ENCODE peak calls at places on chromosomes 12 and 14, in nine cellular contexts. F is colonic mucosa; D is GOT3; G is DMS 273 treated with DMSO at 0.1 percent for 48 hours; Q is NCI-H1417; Z is C1 segment of cervical spinal cord; I is stimulated activated effector memory CD8-positive, alpha-beta T cell treated with anti-CD3 and anti-CD28 coated beads, Interleukin-12 subunit alpha, Interleukin-12 subunit beta, amount 100 ng/mL, for 72 hours; V is activated naive CD8-positive, alpha-beta T cell treated with anti-CD3 and anti-CD28 coated beads, Interleukin-2, amount 50 U/mL, for 24 hours; Y is kidney glomerular epithelial cell. B is an unnamed sample.
A peak's percentile ranks its signal among the peaks of the same experiment; 100 is the strongest.

GRCh38 chr14:63891148-63891964 is 38.6 kb downstream of the SYNE2 start:
- DNase-seq in Y (no peak), D (no peak), Z (peak; percentile 10), F (no peak), G (peak; percentile 50), I (no peak), V (no peak), Q (no peak), B (no peak)

GRCh38 chr12:45669762-45670161 is 59.7 kb upstream of the ARID2 start:
- DNase-seq in Y (no peak), Q (no peak), F (no peak), I (no peak), G (no peak), Z (no peak), V (no peak), D (no peak), B (peak; percentile 45)

GRCh38 chr14:31410048-31410654 is 10.2 kb downstream of the HEATR5A start:
- DNase-seq in Z (no peak), I (no peak), Q (no peak), Y (no peak), V (no peak), D (no peak), F (no peak), G (no peak), B (no peak)

GRCh38 chr14:99255621-99256482 is 16.1 kb downstream of the BCL11B start:
- DNase-seq in Q (no peak), D (no peak), F (no peak), G (no peak), I (no peak), Z (no peak), Y (no peak), V (peak; percentile 16), B (no peak)

GRCh38 chr12:104456950-104457745 is 400 bp downstream of the CHST11 start:
- DNase-seq in Q (peak; percentile 96), D (no peak), G (peak; percentile 38), F (peak; percentile 65), I (peak; percentile 84), V (peak; percentile 61), Y (peak; percentile 78), Z (peak; percentile 54), B (peak; percentile 79)

GRCh38 chr14:76212242-76212641 is 60.5 kb downstream of the GPATCH2L start:
- DNase-seq in I (no peak), D (no peak), F (no peak), V (no peak), G (no peak), Z (no peak), Y (no peak), Q (no peak), B (no peak)

GRCh38 chr12:48156648-48157015 is 683 bp downstream of the ASB8 start:
- DNase-seq in V (no peak), Z (no peak), I (no peak), D (no peak), Y (no peak), G (no peak), Q (no peak), F (no peak), B (no peak)

GRCh38 chr12:110863161-110863560 is 16.4 kb downstream of the CCDC63 start:
- DNase-seq in V (no peak), Q (no peak), Y (no peak), Z (no peak), I (no peak), D (no peak), F (no peak), G (no peak), B (no peak)

GRCh38 chr14:56874375-56874774 is 64.1 kb upstream of the OTX2 start:
- DNase-seq in F (peak; percentile 47), Z (peak; percentile 6), V (peak; percentile 2), I (no peak), Y (no peak), G (no peak), Q (no peak), D (no peak), B (peak; percentile 0)

GRCh38 chr14:92471919-92472318 is 41.7 kb upstream of the RIN3 start:
- DNase-seq in Q (no peak), Z (no peak), D (no peak), F (peak; percentile 33), G (peak; percentile 77), V (no peak), I (no peak), Y (peak; percentile 62), B (peak; percentile 90)

GRCh38 chr12:32828120-32828519 is 68.5 kb downstream of the PKP2 start:
- DNase-seq in Q (no peak), Z (no peak), F (no peak), D (no peak), V (no peak), I (no peak), G (no peak), Y (no peak), B (no peak)

GRCh38 chr14:30656190-30656632 is 34.1 kb downstream of the SCFD1 start:
- DNase-seq in D (no peak), V (peak; percentile 22), I (no peak), Q (peak; percentile 32), Z (no peak), G (no peak), Y (no peak), F (peak; percentile 41), B (peak; percentile 63)

GRCh38 chr14:99619873-99620834 is 16.1 kb upstream of the CCDC85C start:
- DNase-seq in I (no peak), Z (peak; percentile 9), D (no peak), Y (no peak), V (no peak), Q (peak; percentile 44), F (no peak), G (no peak), B (no peak)

GRCh38 chr14:55556929-55557623 is 22.9 kb upstream of the KTN1 start:
- DNase-seq in G (no peak), D (peak; percentile 8), I (no peak), Y (peak; percentile 97), V (no peak), Q (peak; percentile 66), F (peak; percentile 26), Z (peak; percentile 13), B (peak; percentile 72)

GRCh38 chr12:31321565-31322228 is 4.3 kb downstream of the SINHCAF start:
- DNase-seq in D (no peak), Q (no peak), F (no peak), Y (no peak), G (no peak), Z (no peak), V (no peak), I (no peak), B (peak; percentile 30)

GRCh38 chr14:102105369-102105768 is 18.5 kb upstream of the HSP90AA1 start:
- DNase-seq in F (no peak), I (no peak), Y (no peak), Z (no peak), G (no peak), V (no peak), Q (no peak), D (no peak), B (no peak)

GRCh38 chr12:27610380-27610779 is 85.9 kb upstream of the REP15 start:
- DNase-seq in I (no peak), V (no peak), G (no peak), D (no peak), F (no peak), Y (no peak), Q (peak; percentile 16), Z (no peak), B (peak; percentile 79)

GRCh38 chr14:106378191-106378590 is 851.8 kb downstream of the TMEM121 start:
- DNase-seq in D (no peak), V (peak; percentile 39), I (peak; percentile 69), Y (no peak), F (no peak), Q (no peak), G (no peak), Z (no peak), B (no peak)

GRCh38 chr12:112820796-112821195 is 29.2 kb downstream of the RPH3A start:
- DNase-seq in D (no peak), G (no peak), Y (no peak), V (no peak), Z (peak; percentile 90), Q (no peak), I (no peak), F (no peak), B (no peak)

GRCh38 chr12:49974677-49975369 is 2.1 kb downstream of the AQP6 start:
- DNase-seq in I (no peak), Q (no peak), Z (no peak), F (no peak), D (no peak), V (no peak), Y (no peak), G (no peak), B (no peak)

GRCh38 chr12:54246011-54246641 is 33.8 kb downstream of the CBX5 start:
- DNase-seq in Q (no peak), F (no peak), Z (no peak), I (no peak), D (no peak), G (no peak), Y (no peak), V (no peak), B (no peak)

GRCh38 chr12:110844551-110845395 is 2.0 kb upstream of the CCDC63 start:
- DNase-seq in I (no peak), G (no peak), Z (peak; percentile 12), Y (no peak), D (no peak), V (no peak), Q (peak; percentile 13), F (no peak), B (peak; percentile 25)

GRCh38 chr14:24279301-24280186 is 8.1 kb upstream of the RABGGTA start:
- DNase-seq in G (no peak), Q (no peak), I (no peak), F (no peak), V (peak; percentile 68), Z (no peak), Y (no peak), D (no peak), B (peak; percentile 6)

GRCh38 chr12:33752854-33753253 is 269.4 kb upstream of the ALG10 start:
- DNase-seq in F (no peak), Q (no peak), G (peak; percentile 1), I (no peak), Y (no peak), D (no peak), V (no peak), Z (no peak), B (no peak)

GRCh38 chr14:61710853-61711817 is 15.8 kb downstream of the HIF1A start:
- DNase-seq in Z (no peak), Q (peak; percentile 40), D (no peak), F (no peak), V (no peak), Y (no peak), I (no peak), G (no peak), B (no peak)

GRCh38 chr14:69500736-69501135 is 16.2 kb downstream of the PLEKHD1 start:
- DNase-seq in Y (no peak), D (no peak), F (no peak), V (no peak), Q (no peak), I (no peak), G (no peak), Z (peak; percentile 31), B (no peak)

GRCh38 chr12:104416637-104417036 is 40.1 kb upstream of the CHST11 start:
- DNase-seq in Q (no peak), Y (no peak), G (no peak), D (no peak), F (no peak), I (no peak), V (no peak), Z (no peak), B (no peak)

GRCh38 chr12:67910360-67911292 is 78.6 kb upstream of the IFNG-AS1 start:
- DNase-seq in Q (no peak), I (no peak), F (no peak), G (no peak), Z (no peak), V (no peak), D (peak; percentile 97), Y (peak; percentile 84), B (peak; percentile 98)

GRCh38 chr14:74952697-74953484 is 2.5 kb downstream of the PGF start:
- DNase-seq in Y (no peak), D (no peak), F (no peak), Q (no peak), G (peak; percentile 80), Z (no peak), I (no peak), V (no peak), B (no peak)

GRCh38 chr12:19181666-19182426 is 52.3 kb downstream of the PLEKHA5 start:
- DNase-seq in Y (no peak), Q (no peak), F (no peak), D (no peak), Z (no peak), I (no peak), V (no peak), G (no peak), B (peak; percentile 26)

GRCh38 chr12:94875525-94875924 is 128.0 kb downstream of the NDUFA12 start:
- DNase-seq in Y (peak; percentile 45), V (no peak), F (no peak), I (no peak), G (peak; percentile 8), D (no peak), Z (peak; percentile 30), Q (peak; percentile 41), B (peak; percentile 19)